ENCODE peak calls at places on chromosomes 6 and 20, in six cellular contexts. D is WERI-Rb-1; N is activated T-cell treated with anti-CD3 and anti-CD28 coated beads, Interleukin-2, amount 50 U/mL, for 4 hours; V is Calu3; E is upper lobe of right lung; K is neural progenitor cell. P is an unnamed sample.

GRCh38 chr20:1440024-1440423 is 26.6 kb downstream of the NSFL1C start:
- DNase-seq in D (peak; percentile 29), E (no peak), V (peak; percentile 40), K (peak; percentile 60), N (no peak), P (no peak)

GRCh38 chr20:57434390-57434700 is 43.1 kb downstream of the RBM38 start:
- DNase-seq in N (no peak), K (peak; percentile 36), E (no peak), V (no peak), D (no peak), P (no peak)

GRCh38 chr6:40194771-40195170 is 260.5 kb upstream of the MOCS1 start:
- DNase-seq in K (no peak), N (no peak), D (no peak), V (no peak), E (no peak), P (no peak)

GRCh38 chr20:48275325-48275724 is 490.0 kb upstream of the SULF2 start:
- DNase-seq in N (no peak), K (no peak), E (no peak), D (no peak), V (no peak), P (no peak)

GRCh38 chr6:149129401-149130077 is 188.0 kb upstream of the TAB2 start:
- DNase-seq in K (no peak), N (no peak), D (peak; percentile 43), E (no peak), V (no peak), P (peak; percentile 30)

GRCh38 chr20:4571759-4572531 is 149.8 kb upstream of the PRND start:
- DNase-seq in N (no peak), E (no peak), K (no peak), D (no peak), V (no peak), P (no peak)

GRCh38 chr6:170230520-170231390 is 60.1 kb downstream of the DLL1 start:
- DNase-seq in E (peak; percentile 45), N (no peak), K (no peak), V (no peak), D (no peak), P (no peak)

GRCh38 chr6:161866570-161866969 is 592.7 kb upstream of the AGPAT4 start:
- DNase-seq in V (no peak), E (no peak), D (no peak), K (no peak), N (no peak), P (no peak)

GRCh38 chr6:159790149-159790946 is at the start of gene MRPL18:
- DNase-seq in K (peak; percentile 97), N (peak; percentile 79), D (peak; percentile 94), V (peak; percentile 88), E (peak; percentile 96), P (peak; percentile 95)

GRCh38 chr6:45812937-45813336 is 202.7 kb downstream of the CLIC5 start:
- DNase-seq in V (no peak), E (no peak), K (peak; percentile 25), N (no peak), D (no peak), P (no peak)

GRCh38 chr6:91278416-91278815 is 691.5 kb upstream of the MAP3K7 start:
- DNase-seq in E (no peak), V (no peak), K (no peak), D (peak; percentile 19), N (no peak), P (no peak)

GRCh38 chr6:43900560-43901329 is 130.7 kb downstream of the VEGFA start:
- DNase-seq in N (no peak), E (no peak), K (no peak), D (peak; percentile 53), V (no peak), P (no peak)

GRCh38 chr6:136012198-136012884 is 160.8 kb downstream of the PDE7B start:
- DNase-seq in N (no peak), D (no peak), E (no peak), V (no peak), K (no peak), P (no peak)

GRCh38 chr20:52295556-52295955 is 104.0 kb upstream of the ZFP64 start:
- DNase-seq in K (no peak), D (no peak), V (no peak), E (no peak), N (no peak), P (no peak)

GRCh38 chr6:46419576-46420002 is 71.7 kb downstream of the RCAN2 start:
- DNase-seq in N (no peak), K (peak; percentile 69), V (peak; percentile 55), E (no peak), D (peak; percentile 68), P (no peak)

GRCh38 chr6:45630314-45630713 is 252.6 kb upstream of the SUPT3H start:
- DNase-seq in K (no peak), N (no peak), V (no peak), E (no peak), D (no peak), P (no peak)

GRCh38 chr20:56328861-56329260 is 29.9 kb upstream of the FAM210B start:
- DNase-seq in K (peak; percentile 51), N (no peak), E (no peak), V (peak; percentile 12), D (no peak), P (no peak)

GRCh38 chr20:42678895-42679294 is 510.8 kb downstream of the PTPRT start:
- DNase-seq in N (no peak), V (peak; percentile 29), K (peak; percentile 46), D (no peak), E (no peak), P (no peak)

GRCh38 chr6:23403458-23403857 is 722.6 kb upstream of the NRSN1 start:
- DNase-seq in D (no peak), E (no peak), K (no peak), N (no peak), V (no peak), P (no peak)

GRCh38 chr6:134093007-134093573 is 40.7 kb upstream of the SLC2A12 start:
- DNase-seq in V (no peak), N (no peak), E (no peak), K (no peak), D (no peak), P (no peak)

P was measured in psoas muscle.